ENCODE peak calls at places on chromosomes 12 and 14, in nine cellular contexts. F, C, J, E, V, M, L, U and O are unnamed samples.

GRCh38 chr12:58509116-58509885 is 411.0 kb downstream of the LRIG3 start:
- DNase-seq in F (no peak), C (no peak), J (peak), E (no peak), V (no peak), M (no peak), L (no peak), U (no peak), O (peak)

GRCh38 chr14:54699087-54699530 is 132.2 kb downstream of the SAMD4A start:
- DNase-seq in F (no peak), C (no peak), J (no peak), E (no peak), V (no peak), M (no peak), L (no peak), U (no peak), O (no peak)

GRCh38 chr12:118025168-118025567 is 8.7 kb downstream of the RFC5 start:
- DNase-seq in F (no peak), C (no peak), J (no peak), E (no peak), V (no peak), M (no peak), L (no peak), U (no peak), O (no peak)

GRCh38 chr12:96989916-96990315 is 82.9 kb downstream of the NEDD1 start:
- DNase-seq in F (peak), C (peak), J (no peak), E (no peak), V (peak), M (peak), L (no peak), U (peak), O (peak)

GRCh38 chr14:92004062-92004461 is 35.8 kb downstream of the TRIP11 start:
- DNase-seq in F (no peak), C (no peak), J (no peak), E (no peak), V (no peak), M (no peak), L (no peak), U (no peak), O (no peak)

GRCh38 chr12:31874961-31875608 is 84.1 kb upstream of the RESF1 start:
- DNase-seq in F (no peak), C (no peak), J (peak), E (no peak), V (no peak), M (peak), L (no peak), U (no peak), O (peak)

GRCh38 chr14:91873476-91874265 is 6.3 kb upstream of the TC2N start:
- DNase-seq in F (no peak), C (no peak), J (no peak), E (no peak), V (no peak), M (no peak), L (peak), U (no peak), O (peak)

GRCh38 chr12:132525833-132526455 is 36.0 kb downstream of the FBRSL1 start:
- DNase-seq in F (no peak), C (no peak), J (no peak), E (no peak), V (no peak), M (no peak), L (no peak), U (no peak), O (no peak)

GRCh38 chr12:53500119-53500775 is 836 bp upstream of the TARBP2 start:
- DNase-seq in F (no peak), C (peak), J (no peak), E (peak), V (no peak), M (peak), L (no peak), U (peak), O (peak)

GRCh38 chr12:111741235-111741812 is 25.4 kb upstream of the ALDH2 start:
- DNase-seq in F (no peak), C (no peak), J (no peak), E (peak), V (no peak), M (peak), L (no peak), U (no peak), O (no peak)
- TF ChIP-seq MAX in F (no peak), C (no peak), J (no peak), E (no peak), V (no peak), M (no peak), L (no peak), U (no peak), O (no peak)

GRCh38 chr12:123077298-123078113 is 73.4 kb downstream of the PITPNM2 start:
- DNase-seq in F (no peak), C (no peak), J (no peak), E (no peak), V (no peak), M (no peak), L (no peak), U (no peak), O (no peak)
- TF ChIP-seq CTCF in F (no peak), C (no peak), J (no peak), E (no peak), V (no peak), M (no peak), L (no peak), U (no peak), O (no peak)

GRCh38 chr12:14416658-14417057 is 51.2 kb downstream of the ATF7IP start:
- DNase-seq in F (no peak), C (no peak), J (no peak), E (peak), V (no peak), M (no peak), L (no peak), U (peak), O (peak)

GRCh38 chr12:14417717-14418116 is 52.2 kb downstream of the ATF7IP start:
- DNase-seq in F (no peak), C (peak), J (no peak), E (peak), V (peak), M (peak), L (no peak), U (peak), O (peak)

GRCh38 chr12:14422516-14423230 is 57.2 kb downstream of the ATF7IP start:
- DNase-seq in F (no peak), C (no peak), J (no peak), E (no peak), V (no peak), M (no peak), L (no peak), U (no peak), O (no peak)

GRCh38 chr12:14418526-14418925 is 53.0 kb downstream of the ATF7IP start:
- DNase-seq in F (no peak), C (no peak), J (no peak), E (peak), V (no peak), M (no peak), L (no peak), U (no peak), O (no peak)
- TF ChIP-seq MAX in F (no peak), C (no peak), J (no peak), E (no peak), V (no peak), M (no peak), L (no peak), U (no peak), O (no peak)

DNA sequence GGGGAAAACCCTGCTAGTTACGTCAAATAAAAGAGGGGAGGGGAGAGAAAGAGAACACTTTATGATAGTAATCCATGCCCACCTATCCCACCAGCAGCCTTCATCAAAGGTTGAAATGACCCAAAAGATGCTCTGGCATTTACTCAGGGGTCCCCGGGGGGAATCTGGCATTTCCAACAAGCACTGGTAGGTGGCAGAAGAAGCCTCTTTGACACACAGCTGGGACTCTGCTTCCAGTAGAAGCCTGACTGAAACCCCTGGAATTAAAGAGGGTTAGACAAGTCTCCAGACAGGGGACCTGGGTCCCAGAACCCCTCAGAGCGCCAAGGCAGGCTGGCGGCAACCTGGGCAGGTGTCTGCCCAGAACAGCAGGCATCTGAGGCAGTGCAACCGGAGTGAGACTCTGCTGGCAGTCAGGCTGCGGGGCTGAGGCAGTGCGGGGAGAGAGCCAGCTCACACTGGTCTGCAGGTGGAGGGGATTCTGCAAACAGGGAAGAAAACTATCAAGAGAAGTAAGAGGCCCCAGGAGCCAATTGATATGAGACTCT is 85.0 kb upstream of the CAPRIN2 start:
- DNase-seq in F (no peak), C (no peak), J (no peak), E (no peak), V (no peak), M (no peak), L (no peak), U (no peak), O (no peak)
- TF ChIP-seq CTCF in F (no peak), C (no peak), J (no peak), E (no peak), V (no peak), M (no peak), L (no peak), U (no peak), O (no peak)

GRCh38 chr12:89051065-89051677 is 301.1 kb downstream of the DUSP6 start:
- DNase-seq in F (peak), C (no peak), J (peak), E (peak), V (no peak), M (peak), L (no peak), U (peak), O (peak)
- TF ChIP-seq MAX in F (no peak), C (no peak), J (no peak), E (no peak), V (no peak), M (no peak), L (no peak), U (no peak), O (no peak)

DNA sequence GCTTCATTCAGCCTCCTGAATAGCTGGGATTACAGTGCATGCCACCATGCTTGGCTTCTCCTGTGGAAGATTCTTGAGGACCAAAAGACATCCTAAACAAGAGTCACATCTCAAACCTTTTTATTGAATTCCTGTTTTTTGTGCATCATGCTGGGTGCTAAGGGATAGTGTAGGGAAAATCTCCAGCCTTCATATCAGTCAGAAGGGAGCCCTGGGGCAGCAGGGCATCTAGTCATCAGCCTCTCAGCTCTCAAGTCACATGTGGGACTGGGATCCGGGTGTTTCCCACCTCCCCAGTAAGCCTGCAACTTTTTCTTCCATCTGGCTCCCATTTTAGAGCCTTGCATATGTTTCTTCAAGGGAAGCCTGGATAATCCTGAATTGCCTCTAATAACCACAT is 25.1 kb upstream of the OASL start:
- DNase-seq in F (no peak), C (peak), J (no peak), E (no peak), V (no peak), M (no peak), L (no peak), U (no peak), O (no peak)
- TF ChIP-seq CTCF in F (no peak), C (no peak), J (no peak), E (no peak), V (no peak), M (no peak), L (no peak), U (no peak), O (no peak)

DNA sequence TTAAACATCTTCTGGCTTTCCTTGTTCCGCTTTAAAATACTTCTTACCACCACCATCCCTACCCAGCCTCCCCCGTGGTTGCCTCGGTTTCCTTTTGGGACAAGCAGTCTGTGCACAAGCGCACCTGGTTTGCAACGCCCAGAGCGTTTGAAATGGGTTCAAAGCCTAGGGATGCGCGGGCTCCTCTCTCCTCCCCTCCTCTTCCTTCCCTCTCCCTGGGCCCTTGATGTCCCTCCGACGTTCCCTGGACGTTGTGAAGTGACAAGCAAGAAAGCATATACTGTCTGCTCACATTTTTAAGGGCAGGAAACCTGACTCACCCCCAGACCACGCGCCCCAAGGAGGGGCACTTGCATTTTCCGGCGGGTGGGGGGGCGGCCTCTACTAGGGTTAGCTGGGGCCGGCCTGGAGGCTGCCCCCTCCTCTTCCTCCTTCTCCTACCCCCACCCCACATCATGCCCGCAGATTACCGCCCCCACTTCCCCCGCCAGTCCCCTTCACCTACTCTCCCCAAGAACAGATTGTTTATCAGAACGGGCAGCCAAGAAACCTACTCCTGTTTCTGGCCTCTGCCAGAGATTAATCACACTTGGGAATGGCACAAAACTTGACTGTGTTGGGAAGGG is 9.5 kb upstream of the IRF2BPL start:
- DNase-seq in F (no peak), C (peak), J (no peak), E (no peak), V (no peak), M (no peak), L (no peak), U (no peak), O (peak)
- TF ChIP-seq MAX in F (no peak), C (no peak), J (no peak), E (peak), V (no peak), M (no peak), L (no peak), U (no peak), O (peak)

DNA sequence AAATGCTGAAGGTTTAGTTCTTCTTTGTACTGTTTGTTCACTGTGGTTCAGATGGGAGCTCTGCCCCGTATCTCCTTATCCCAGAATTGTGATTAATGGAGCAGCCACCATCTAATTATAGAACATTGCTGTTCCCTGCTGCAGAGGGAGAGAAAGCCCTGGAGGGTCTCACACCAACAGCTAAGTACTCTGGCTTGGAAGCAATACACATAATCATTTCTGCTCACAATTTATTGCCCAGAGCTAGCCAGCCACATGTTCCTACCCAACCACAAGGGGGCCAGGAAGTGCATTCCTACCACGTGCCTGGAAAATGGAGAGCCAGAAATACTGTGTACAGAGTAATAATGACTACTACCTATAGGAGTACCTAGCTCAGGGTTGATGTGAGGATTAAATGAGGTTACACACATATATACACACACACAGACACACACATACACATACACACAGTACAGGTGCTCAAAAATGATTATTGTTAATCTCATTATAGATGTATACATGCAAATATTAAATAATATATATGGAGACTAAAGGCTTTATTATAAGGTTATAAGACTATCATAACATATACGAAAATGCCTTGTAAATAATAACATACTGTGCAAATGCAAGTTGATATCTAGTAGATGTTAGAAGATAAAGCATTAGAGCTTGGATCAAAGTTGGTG is 22.3 kb downstream of the MSRB3 start:
- DNase-seq in F (peak), C (no peak), J (peak), E (no peak), V (peak), M (peak), L (no peak), U (peak), O (peak)
- TF ChIP-seq CTCF in F (peak), C (peak), J (no peak), E (peak), V (no peak), M (peak), L (no peak), U (peak), O (peak)